ENCODE peak calls at places on chromosomes 2 and 18, in ten cellular contexts. O is activated CD4-positive, CD25-positive, alpha-beta regulatory T cell; G is activated naive CD8-positive, alpha-beta T cell treated with anti-CD3 and anti-CD28 coated beads, Interleukin-2, amount 50 U/mL, for 24 hours; A is AG08396; B is HTR-8/SVneo; X is frontal cortex; F is left cardiac atrium; W is tibial artery; D is cardiac muscle cell; Y is NCI-H2171 treated with DMSO at 0.1 percent for 48 hours. M is an unnamed sample.

GRCh38 chr18:31268985-31269406 is 49.0 kb upstream of the DSG1 start:
- DNase-seq in W (no peak), B (no peak), X (no peak), Y (no peak), G (no peak), F (no peak), O (no peak), D (no peak), A (no peak), M (peak; percentile 81)

GRCh38 chr18:28114472-28114871 is 62.5 kb downstream of the CDH2 start:
- DNase-seq in F (no peak), Y (no peak), G (no peak), D (no peak), W (no peak), A (no peak), O (no peak), B (no peak), X (no peak), M (peak; percentile 85)

GRCh38 chr2:67574230-67574629 is 177.1 kb downstream of the ETAA1 start:
- DNase-seq in G (no peak), W (no peak), O (no peak), B (no peak), A (peak; percentile 30), Y (no peak), F (no peak), X (no peak), D (no peak), M (peak; percentile 38)

GRCh38 chr18:78875268-78875997 is 104.2 kb upstream of the SALL3 start:
- DNase-seq in B (no peak), O (no peak), Y (peak; percentile 0), W (peak; percentile 51), F (no peak), X (no peak), D (peak; percentile 44), A (no peak), G (peak; percentile 45), M (peak; percentile 5)

GRCh38 chr2:64654993-64655666 is 1.4 kb upstream of the SERTAD2 start:
- DNase-seq in G (peak; percentile 39), B (no peak), D (no peak), O (no peak), A (peak; percentile 58), Y (peak; percentile 13), W (no peak), X (no peak), F (no peak), M (peak; percentile 34)

GRCh38 chr2:6963727-6964126 is 46.5 kb downstream of the RNF144A start:
- DNase-seq in B (no peak), F (no peak), W (no peak), Y (no peak), X (no peak), O (no peak), G (no peak), A (no peak), D (no peak), M (no peak)

GRCh38 chr2:120052597-120052996 is 39.7 kb downstream of the EPB41L5 start:
- DNase-seq in O (no peak), X (no peak), F (no peak), B (peak; percentile 45), G (no peak), Y (no peak), A (peak; percentile 23), D (no peak), W (no peak), M (no peak)

GRCh38 chr2:73415906-73416305 is 30.3 kb downstream of the ALMS1 start:
- DNase-seq in Y (no peak), W (no peak), O (no peak), B (no peak), A (peak; percentile 4), F (no peak), G (no peak), D (no peak), X (no peak), M (no peak)

GRCh38 chr2:116733699-116734098 is 1080.8 kb upstream of the DDX18 start:
- DNase-seq in A (no peak), W (no peak), Y (no peak), X (no peak), F (no peak), O (no peak), B (no peak), D (no peak), G (no peak), M (no peak)

GRCh38 chr2:148582679-148583511 is 61.7 kb upstream of the EPC2 start:
- DNase-seq in O (no peak), G (no peak), A (no peak), D (no peak), Y (no peak), B (peak; percentile 57), W (no peak), F (no peak), X (no peak), M (no peak)

GRCh38 chr18:79876497-79876896 is 75.0 kb downstream of the SLC66A2 start:
- DNase-seq in B (no peak), G (no peak), D (no peak), X (no peak), O (no peak), A (no peak), F (no peak), W (no peak), Y (no peak), M (no peak)

GRCh38 chr2:240988571-240989271 is 9.7 kb upstream of the SNED1 start:
- DNase-seq in B (no peak), D (no peak), O (no peak), X (no peak), A (no peak), Y (no peak), G (no peak), F (no peak), W (peak; percentile 61), M (no peak)

GRCh38 chr2:240964854-240965295 is 33.5 kb upstream of the SNED1 start:
- DNase-seq in A (no peak), G (no peak), X (no peak), D (no peak), F (no peak), O (no peak), Y (no peak), B (no peak), W (no peak), M (no peak)

GRCh38 chr2:15890936-15891905 is 49.1 kb upstream of the MYCN start:
- DNase-seq in Y (no peak), W (no peak), F (no peak), A (no peak), X (no peak), G (no peak), B (peak; percentile 24), O (no peak), D (peak; percentile 32), M (peak; percentile 46)

GRCh38 chr2:43848174-43848573 is 9.4 kb downstream of the ABCG8 start:
- DNase-seq in A (no peak), O (no peak), D (no peak), X (no peak), W (no peak), Y (no peak), G (no peak), F (no peak), B (no peak), M (no peak)

GRCh38 chr2:18244840-18245239 is 315.6 kb downstream of the RDH14 start:
- DNase-seq in Y (peak; percentile 96), X (no peak), A (no peak), W (no peak), G (no peak), F (no peak), O (no peak), B (no peak), D (peak; percentile 9), M (no peak)

GRCh38 chr18:44453505-44453904 is 227.2 kb upstream of the SETBP1 start:
- DNase-seq in F (no peak), D (no peak), G (no peak), X (no peak), W (no peak), O (no peak), Y (no peak), B (no peak), A (no peak), M (no peak)

M was measured in kidney glomerular epithelial cell.